ENCODE peak calls at places on chromosome 16, in eight cellular contexts. Q is lower leg skin, V is NB4, J is colonic mucosa, B is HFFc6, P is astrocyte of the cerebellum, N is transverse colon, H is brain microvascular endothelial cell. K is an unnamed sample.

GRCh38 chr16:84543931-84544776 is 39.7 kb upstream of the MEAK7 start:
- DNase-seq in Q (no peak), V (no peak), J (peak), B (no peak), P (no peak), N (peak), H (no peak), K (no peak)

GRCh38 chr16:87829123-87829980 is 40.0 kb downstream of the SLC7A5 start:
- DNase-seq in Q (no peak), V (peak), J (no peak), B (no peak), P (no peak), N (no peak), H (no peak), K (no peak)

GRCh38 chr16:28136751-28137434 is 73.4 kb upstream of the GSG1L start:
- DNase-seq in Q (no peak), V (no peak), J (no peak), B (no peak), P (no peak), N (no peak), H (no peak), K (no peak)

GRCh38 chr16:59341368-59341767 is 607.3 kb upstream of the GOT2 start:
- DNase-seq in Q (no peak), V (no peak), J (no peak), B (no peak), P (no peak), N (no peak), H (no peak), K (no peak)

GRCh38 chr16:78607022-78607421 is 507.6 kb downstream of the WWOX start:
- DNase-seq in Q (no peak), V (no peak), J (no peak), B (no peak), P (no peak), N (no peak), H (no peak), K (no peak)

GRCh38 chr16:28496844-28497243 is 2.4 kb downstream of the APOBR start:
- DNase-seq in Q (no peak), V (no peak), J (no peak), B (no peak), P (no peak), N (no peak), H (no peak), K (no peak)

GRCh38 chr16:14652726-14653125 is 20.0 kb downstream of the BFAR start:
- DNase-seq in Q (no peak), V (no peak), J (no peak), B (no peak), P (no peak), N (no peak), H (no peak), K (no peak)

GRCh38 chr16:16196099-16196498 is 27.2 kb downstream of the ABCC6 start:
- DNase-seq in Q (no peak), V (no peak), J (no peak), B (no peak), P (no peak), N (no peak), H (no peak), K (no peak)

GRCh38 chr16:82772215-82772614 is 145.4 kb downstream of the CDH13 start:
- DNase-seq in Q (no peak), V (no peak), J (no peak), B (no peak), P (no peak), N (no peak), H (no peak), K (no peak)

GRCh38 chr16:86221085-86221484 is 289.2 kb upstream of the FOXF1 start:
- DNase-seq in Q (no peak), V (no peak), J (no peak), B (no peak), P (peak), N (no peak), H (no peak), K (no peak)

GRCh38 chr16:49563666-49564065 is 190.1 kb downstream of the C16orf78 start:
- DNase-seq in Q (no peak), V (no peak), J (no peak), B (no peak), P (no peak), N (no peak), H (no peak), K (no peak)

GRCh38 chr16:81376880-81377279 is 62.1 kb downstream of the GAN start:
- DNase-seq in Q (peak), V (no peak), J (no peak), B (no peak), P (no peak), N (no peak), H (no peak), K (no peak)

GRCh38 chr16:3736116-3736515 is 18.8 kb upstream of the TRAP1 start:
- DNase-seq in Q (no peak), V (no peak), J (no peak), B (no peak), P (no peak), N (no peak), H (no peak), K (no peak)

GRCh38 chr16:85556456-85557082 is 56.6 kb upstream of the GSE1 start:
- DNase-seq in Q (no peak), V (peak), J (peak), B (no peak), P (no peak), N (peak), H (no peak), K (no peak)

GRCh38 chr16:3490911-3491629 is 4.2 kb downstream of the C16orf90 start:
- DNase-seq in Q (no peak), V (peak), J (no peak), B (no peak), P (no peak), N (no peak), H (no peak), K (no peak)

GRCh38 chr16:82034981-82035612 is at the start of gene HSD17B2:
- DNase-seq in Q (no peak), V (no peak), J (peak), B (no peak), P (no peak), N (peak), H (peak), K (no peak)

GRCh38 chr16:78298986-78299385 is 199.5 kb downstream of the WWOX start:
- DNase-seq in Q (no peak), V (no peak), J (no peak), B (no peak), P (no peak), N (no peak), H (no peak), K (no peak)

GRCh38 chr16:84475643-84476240 is 28.7 kb downstream of the MEAK7 start:
- DNase-seq in Q (no peak), V (no peak), J (no peak), B (no peak), P (no peak), N (no peak), H (no peak), K (no peak)

GRCh38 chr16:65176603-65177002 is 54.7 kb upstream of the CDH11 start:
- DNase-seq in Q (no peak), V (no peak), J (peak), B (peak), P (peak), N (peak), H (peak), K (no peak)

GRCh38 chr16:86631441-86631840 is 53.1 kb downstream of the FOXL1 start:
- DNase-seq in Q (no peak), V (peak), J (no peak), B (peak), P (no peak), N (no peak), H (peak), K (no peak)

GRCh38 chr16:86874141-86874540 is 295.8 kb downstream of the FOXL1 start:
- DNase-seq in Q (no peak), V (peak), J (no peak), B (peak), P (no peak), N (no peak), H (no peak), K (no peak)

GRCh38 chr16:46813611-46814010 is 17.4 kb downstream of the C16orf87 start:
- DNase-seq in Q (no peak), V (no peak), J (no peak), B (no peak), P (no peak), N (no peak), H (no peak), K (no peak)

GRCh38 chr16:46733319-46733830 is 14.8 kb downstream of the MYLK3 start:
- DNase-seq in Q (no peak), V (no peak), J (no peak), B (no peak), P (no peak), N (no peak), H (no peak), K (no peak)

GRCh38 chr16:19774024-19774423 is 56.0 kb downstream of the IQCK start:
- DNase-seq in Q (no peak), V (no peak), J (no peak), B (no peak), P (no peak), N (no peak), H (no peak), K (no peak)

GRCh38 chr16:84308120-84308519 is 13.4 kb downstream of the WFDC1 start:
- DNase-seq in Q (no peak), V (peak), J (peak), B (peak), P (no peak), N (peak), H (no peak), K (no peak)

GRCh38 chr16:28494141-28494851 is at the start of gene APOBR:
- DNase-seq in Q (peak), V (peak), J (peak), B (no peak), P (no peak), N (peak), H (no peak), K (peak)

GRCh38 chr16:76246587-76246986 is 30.6 kb upstream of the CNTNAP4 start:
- DNase-seq in Q (no peak), V (no peak), J (no peak), B (no peak), P (no peak), N (no peak), H (no peak), K (no peak)

GRCh38 chr16:73050115-73051099 is 2.5 kb upstream of the ZFHX3 start:
- DNase-seq in Q (no peak), V (no peak), J (no peak), B (no peak), P (no peak), N (no peak), H (no peak), K (no peak)
- TF ChIP-seq CTCF in Q (no peak), V (no peak), J (no peak), B (no peak), P (no peak), N (no peak), H (no peak), K (no peak)

GRCh38 chr16:6170022-6170421 is 1072.4 kb upstream of the EEF2KMT start:
- DNase-seq in Q (no peak), V (no peak), J (no peak), B (no peak), P (no peak), N (no peak), H (no peak), K (no peak)

GRCh38 chr16:6160871-6161270 is 1063.3 kb upstream of the EEF2KMT start:
- DNase-seq in Q (no peak), V (no peak), J (no peak), B (no peak), P (no peak), N (no peak), H (no peak), K (no peak)

GRCh38 chr16:6160303-6160702 is 1062.7 kb upstream of the EEF2KMT start:
- DNase-seq in Q (no peak), V (peak), J (no peak), B (peak), P (no peak), N (no peak), H (peak), K (no peak)

GRCh38 chr16:6165330-6165984 is 1067.9 kb upstream of the EEF2KMT start:
- DNase-seq in Q (no peak), V (peak), J (no peak), B (peak), P (peak), N (no peak), H (no peak), K (no peak)
- TF ChIP-seq CTCF in Q (no peak), V (no peak), J (no peak), B (peak), P (peak), N (no peak), H (no peak), K (no peak)

GRCh38 chr16:67179421-67180080 is 4.2 kb downstream of the MATCAP1 start:
- DNase-seq in Q (no peak), V (peak), J (no peak), B (no peak), P (no peak), N (no peak), H (no peak), K (no peak)
- TF ChIP-seq CTCF in Q (no peak), V (peak), J (no peak), B (peak), P (no peak), N (no peak), H (peak), K (peak)

GRCh38 chr16:88983157-88983556 is 6.2 kb upstream of the CBFA2T3 start:
- DNase-seq in Q (no peak), V (peak), J (no peak), B (no peak), P (no peak), N (no peak), H (no peak), K (no peak)
- TF ChIP-seq CTCF in Q (no peak), V (no peak), J (no peak), B (no peak), P (no peak), N (no peak), H (no peak), K (no peak)

DNA sequence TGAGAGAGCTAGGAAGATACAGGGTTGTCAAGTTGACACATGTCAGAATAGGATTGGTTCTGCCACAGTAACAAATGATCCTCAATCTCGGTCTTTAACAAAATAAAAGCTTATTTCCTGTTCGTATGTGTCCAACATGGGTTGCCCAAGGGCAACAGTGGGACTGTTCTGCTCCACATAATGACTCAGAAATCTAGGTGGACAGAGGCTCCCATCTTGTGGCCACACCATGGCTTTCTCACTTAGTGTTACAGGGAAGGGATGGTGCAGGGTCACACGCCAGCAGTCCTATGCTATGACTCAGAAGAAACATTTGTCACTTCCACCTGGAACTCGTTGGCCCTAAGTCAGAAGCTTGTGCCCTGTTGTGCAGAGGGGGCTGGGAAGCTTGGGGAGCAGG is 364.9 kb downstream of the SNX29 start:
- DNase-seq in Q (no peak), V (no peak), J (no peak), B (peak), P (no peak), N (no peak), H (peak), K (no peak)
- TF ChIP-seq CTCF in Q (no peak), V (no peak), J (no peak), B (peak), P (no peak), N (no peak), H (peak), K (peak)

GRCh38 chr16:580141-580945 is 9.5 kb upstream of the RAB40C start:
- DNase-seq in Q (no peak), V (no peak), J (no peak), B (no peak), P (no peak), N (no peak), H (no peak), K (no peak)

GRCh38 chr16:580946-581498 is 8.8 kb upstream of the RAB40C start:
- DNase-seq in Q (no peak), V (no peak), J (no peak), B (no peak), P (no peak), N (no peak), H (no peak), K (no peak)

GRCh38 chr16:577796-578195 is 8.0 kb downstream of the PIGQ start:
- DNase-seq in Q (no peak), V (no peak), J (no peak), B (no peak), P (no peak), N (no peak), H (no peak), K (no peak)

GRCh38 chr16:578232-578869 is 8.6 kb downstream of the PIGQ start:
- DNase-seq in Q (no peak), V (no peak), J (no peak), B (no peak), P (no peak), N (no peak), H (no peak), K (no peak)

GRCh38 chr16:578870-579405 is 9.2 kb downstream of the PIGQ start:
- DNase-seq in Q (no peak), V (peak), J (peak), B (no peak), P (no peak), N (peak), H (peak), K (no peak)
- TF ChIP-seq CTCF in Q (no peak), V (peak), J (peak), B (peak), P (peak), N (peak), H (peak), K (peak)

GRCh38 chr16:30953511-30954124 is 3.9 kb upstream of the SETD1A start:
- DNase-seq in Q (peak), V (peak), J (peak), B (peak), P (peak), N (peak), H (peak), K (no peak)

GRCh38 chr16:30957456-30958163 is at the start of gene SETD1A:
- DNase-seq in Q (peak), V (peak), J (peak), B (peak), P (peak), N (peak), H (peak), K (peak)

GRCh38 chr16:30954993-30955392 is 2.6 kb upstream of the SETD1A start:
- DNase-seq in Q (no peak), V (no peak), J (no peak), B (no peak), P (no peak), N (no peak), H (no peak), K (no peak)

GRCh38 chr16:30958164-30959083 is 870 bp downstream of the SETD1A start:
- DNase-seq in Q (no peak), V (peak), J (peak), B (peak), P (no peak), N (peak), H (no peak), K (no peak)

DNA sequence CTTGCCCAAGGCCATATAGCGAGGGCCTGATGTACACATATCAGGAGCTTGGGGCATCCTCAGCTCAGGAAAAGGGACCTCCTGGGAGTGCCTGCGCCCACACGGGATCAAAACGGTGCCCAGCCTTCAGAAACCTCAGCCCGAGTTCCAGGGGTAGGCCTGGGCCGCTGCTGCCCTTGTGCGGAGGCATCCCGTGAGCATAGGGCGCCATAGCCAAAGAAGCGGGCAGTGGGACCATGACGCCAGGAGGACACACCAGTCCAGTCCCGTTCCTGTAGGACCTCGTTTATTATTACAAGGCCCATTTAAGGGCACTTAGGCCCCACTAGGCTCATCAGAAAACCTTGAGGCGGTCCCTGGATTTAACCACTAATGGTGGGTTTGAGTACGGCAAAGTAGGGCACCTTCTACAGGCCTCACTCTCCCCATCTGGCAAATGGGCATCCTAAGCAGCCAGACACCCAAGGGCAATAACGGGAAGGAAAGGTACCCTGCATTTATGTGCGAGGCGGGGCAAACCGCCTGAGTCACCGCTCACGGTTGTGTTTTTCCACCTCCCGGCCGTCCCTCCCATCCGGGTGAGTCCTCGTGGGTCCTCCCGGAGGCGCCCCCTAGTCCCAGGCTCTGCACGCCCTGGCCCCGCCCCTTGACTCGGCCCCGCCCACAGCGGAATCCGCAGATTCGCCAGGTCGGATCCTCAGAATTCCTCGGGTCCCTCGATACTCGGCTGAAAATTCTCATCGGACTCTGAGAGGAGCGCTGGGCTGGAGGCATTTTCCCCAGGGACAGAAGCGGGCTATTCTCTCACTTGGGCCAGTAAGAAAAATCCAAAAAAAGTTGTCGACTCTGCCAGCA is 726 bp upstream of the SETD1A start:
- DNase-seq in Q (peak), V (peak), J (peak), B (peak), P (peak), N (peak), H (peak), K (no peak)
- TF ChIP-seq CTCF in Q (no peak), V (peak), J (no peak), B (peak), P (peak), N (peak), H (peak), K (peak)